ENCODE peak calls at places on chromosomes 6 and 20, in nine cellular contexts. Y is colonic mucosa, Q is A549, M is mucosa of descending colon, O is neural crest cell, K is heart right ventricle, A is nephron progenitor cell, F is kidney, T is heart left ventricle. G is an unnamed sample.

GRCh38 chr20:2658414-2659354 is 5.3 kb downstream of the IDH3B start:
- DNase-seq in Y (no peak), Q (peak), M (no peak), O (no peak), K (no peak), A (no peak), F (no peak), T (no peak), G (no peak)

GRCh38 chr6:10540073-10540746 is 19.1 kb downstream of the GCNT2 start:
- DNase-seq in Y (no peak), Q (no peak), M (no peak), O (no peak), K (no peak), A (no peak), F (no peak), T (no peak), G (no peak)

GRCh38 chr6:125066964-125067363 is 86.6 kb upstream of the TPD52L1 start:
- DNase-seq in Y (no peak), Q (no peak), M (no peak), O (no peak), K (no peak), A (no peak), F (no peak), T (no peak), G (no peak)

GRCh38 chr6:130535242-130535641 is 169.4 kb downstream of the TMEM200A start:
- DNase-seq in Y (no peak), Q (no peak), M (no peak), O (no peak), K (no peak), A (no peak), F (no peak), T (no peak), G (no peak)

GRCh38 chr6:14734052-14734415 is 511.8 kb upstream of the JARID2 start:
- DNase-seq in Y (no peak), Q (no peak), M (no peak), O (no peak), K (no peak), A (no peak), F (no peak), T (no peak), G (no peak)

GRCh38 chr6:108541843-108542795 is 18.6 kb upstream of the FOXO3 start:
- DNase-seq in Y (peak), Q (peak), M (peak), O (peak), K (peak), A (peak), F (peak), T (peak), G (peak)

GRCh38 chr6:98574991-98575390 is 259.4 kb upstream of the POU3F2 start:
- DNase-seq in Y (peak), Q (peak), M (peak), O (no peak), K (peak), A (no peak), F (no peak), T (no peak), G (no peak)

GRCh38 chr20:41079066-41079465 is 50.4 kb downstream of the TOP1 start:
- DNase-seq in Y (no peak), Q (no peak), M (no peak), O (no peak), K (no peak), A (no peak), F (no peak), T (no peak), G (no peak)

GRCh38 chr6:38871745-38872568 is 156.8 kb downstream of the DNAH8 start:
- DNase-seq in Y (peak), Q (peak), M (peak), O (peak), K (no peak), A (peak), F (no peak), T (no peak), G (peak)

GRCh38 chr6:157748839-157749571 is 74.0 kb upstream of the SNX9 start:
- DNase-seq in Y (no peak), Q (no peak), M (no peak), O (no peak), K (no peak), A (no peak), F (no peak), T (no peak), G (no peak)

GRCh38 chr6:37517411-37517812 is 17.7 kb upstream of the CCDC167 start:
- DNase-seq in Y (peak), Q (no peak), M (no peak), O (no peak), K (no peak), A (no peak), F (no peak), T (no peak), G (no peak)

GRCh38 chr6:52547647-52548352 is 29.1 kb downstream of the TRAM2 start:
- DNase-seq in Y (peak), Q (no peak), M (peak), O (no peak), K (no peak), A (no peak), F (no peak), T (no peak), G (no peak)

GRCh38 chr6:156182356-156182755 is 594.8 kb upstream of the ARID1B start:
- DNase-seq in Y (no peak), Q (no peak), M (no peak), O (no peak), K (no peak), A (no peak), F (no peak), T (no peak), G (no peak)

GRCh38 chr6:43972915-43973304 is 154.3 kb downstream of the MRPL14 start:
- DNase-seq in Y (peak), Q (no peak), M (peak), O (no peak), K (peak), A (no peak), F (peak), T (peak), G (peak)

GRCh38 chr20:47348539-47349142 is 7.9 kb downstream of the ZMYND8 start:
- DNase-seq in Y (no peak), Q (no peak), M (no peak), O (no peak), K (no peak), A (no peak), F (no peak), T (no peak), G (no peak)

GRCh38 chr6:154791561-154792317 is 58.5 kb downstream of the SCAF8 start:
- DNase-seq in Y (no peak), Q (no peak), M (no peak), O (no peak), K (no peak), A (no peak), F (no peak), T (no peak), G (no peak)

GRCh38 chr6:98539669-98540207 is 294.6 kb upstream of the POU3F2 start:
- DNase-seq in Y (no peak), Q (no peak), M (no peak), O (no peak), K (no peak), A (no peak), F (no peak), T (no peak), G (no peak)

GRCh38 chr6:50358113-50358512 is 308.4 kb upstream of the DEFB112 start:
- DNase-seq in Y (no peak), Q (no peak), M (no peak), O (no peak), K (no peak), A (no peak), F (no peak), T (no peak), G (no peak)

GRCh38 chr6:150876598-150876997 is 11.1 kb downstream of the MTHFD1L start:
- DNase-seq in Y (peak), Q (no peak), M (no peak), O (no peak), K (peak), A (no peak), F (no peak), T (peak), G (no peak)

GRCh38 chr6:170075659-170076223 is 215.1 kb downstream of the DLL1 start:
- DNase-seq in Y (no peak), Q (no peak), M (no peak), O (no peak), K (no peak), A (no peak), F (peak), T (peak), G (no peak)

GRCh38 chr20:63155266-63156165 is 60.4 kb downstream of the YTHDF1 start:
- DNase-seq in Y (no peak), Q (no peak), M (peak), O (no peak), K (peak), A (no peak), F (peak), T (no peak), G (no peak)
- TF ChIP-seq CTCF in Y (no peak), Q (no peak), M (no peak), O (no peak), K (no peak), A (no peak), F (no peak), T (no peak), G (no peak)

DNA sequence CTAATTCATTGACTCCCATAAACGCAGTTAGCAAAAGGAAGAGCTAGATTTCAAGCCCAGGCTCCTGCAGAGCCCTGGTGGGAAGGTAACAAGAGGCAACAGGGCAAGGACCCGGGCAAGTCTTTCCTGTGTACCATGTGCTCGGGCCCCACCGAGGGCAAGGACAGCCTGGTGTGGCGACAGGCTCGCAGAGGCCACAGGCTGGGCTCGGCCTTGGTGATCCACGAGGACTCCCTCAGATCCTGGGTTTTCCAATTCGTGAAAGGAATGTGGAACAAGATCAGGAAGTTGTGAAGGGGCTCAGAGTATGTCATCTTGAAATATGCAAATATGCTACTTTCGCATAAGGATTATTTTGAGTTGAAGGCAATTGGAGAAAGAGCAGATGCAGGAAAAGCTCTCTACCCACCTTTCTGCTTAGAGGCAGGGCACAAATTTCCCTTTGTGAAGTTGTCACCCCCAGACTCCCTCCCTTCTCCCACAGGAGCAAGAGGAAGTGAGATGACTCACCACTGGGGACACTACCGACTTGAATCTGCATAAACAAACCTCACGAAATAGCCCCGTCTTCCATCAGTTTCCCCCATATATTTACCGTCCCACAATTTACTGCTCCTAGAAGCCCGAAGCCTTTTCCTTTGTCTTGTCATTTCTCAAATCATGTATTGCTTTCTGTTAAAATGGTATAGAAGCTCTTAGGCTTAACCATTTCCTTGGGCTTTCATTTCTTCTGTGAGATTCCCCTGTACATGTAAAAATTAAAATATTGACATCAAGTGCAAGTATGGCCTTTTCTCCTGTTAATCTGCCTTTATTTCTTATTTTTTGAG is 79.0 kb downstream of the PSMG4 start:
- DNase-seq in Y (no peak), Q (peak), M (no peak), O (no peak), K (no peak), A (no peak), F (no peak), T (no peak), G (no peak)
- TF ChIP-seq CTCF in Y (no peak), Q (no peak), M (no peak), O (no peak), K (peak), A (no peak), F (no peak), T (no peak), G (peak)

GRCh38 chr6:121426686-121427085 is 8.8 kb upstream of the GJA1 start:
- DNase-seq in Y (no peak), Q (no peak), M (no peak), O (no peak), K (no peak), A (no peak), F (no peak), T (no peak), G (no peak)

GRCh38 chr6:121436172-121436965 is 923 bp downstream of the GJA1 start:
- DNase-seq in Y (no peak), Q (peak), M (no peak), O (no peak), K (no peak), A (peak), F (no peak), T (peak), G (no peak)

GRCh38 chr6:121434037-121434770 is 1.2 kb upstream of the GJA1 start:
- DNase-seq in Y (no peak), Q (peak), M (no peak), O (no peak), K (no peak), A (no peak), F (no peak), T (no peak), G (no peak)

GRCh38 chr6:121435444-121436069 is at the start of gene GJA1:
- DNase-seq in Y (peak), Q (peak), M (no peak), O (peak), K (no peak), A (peak), F (no peak), T (peak), G (no peak)

DNA sequence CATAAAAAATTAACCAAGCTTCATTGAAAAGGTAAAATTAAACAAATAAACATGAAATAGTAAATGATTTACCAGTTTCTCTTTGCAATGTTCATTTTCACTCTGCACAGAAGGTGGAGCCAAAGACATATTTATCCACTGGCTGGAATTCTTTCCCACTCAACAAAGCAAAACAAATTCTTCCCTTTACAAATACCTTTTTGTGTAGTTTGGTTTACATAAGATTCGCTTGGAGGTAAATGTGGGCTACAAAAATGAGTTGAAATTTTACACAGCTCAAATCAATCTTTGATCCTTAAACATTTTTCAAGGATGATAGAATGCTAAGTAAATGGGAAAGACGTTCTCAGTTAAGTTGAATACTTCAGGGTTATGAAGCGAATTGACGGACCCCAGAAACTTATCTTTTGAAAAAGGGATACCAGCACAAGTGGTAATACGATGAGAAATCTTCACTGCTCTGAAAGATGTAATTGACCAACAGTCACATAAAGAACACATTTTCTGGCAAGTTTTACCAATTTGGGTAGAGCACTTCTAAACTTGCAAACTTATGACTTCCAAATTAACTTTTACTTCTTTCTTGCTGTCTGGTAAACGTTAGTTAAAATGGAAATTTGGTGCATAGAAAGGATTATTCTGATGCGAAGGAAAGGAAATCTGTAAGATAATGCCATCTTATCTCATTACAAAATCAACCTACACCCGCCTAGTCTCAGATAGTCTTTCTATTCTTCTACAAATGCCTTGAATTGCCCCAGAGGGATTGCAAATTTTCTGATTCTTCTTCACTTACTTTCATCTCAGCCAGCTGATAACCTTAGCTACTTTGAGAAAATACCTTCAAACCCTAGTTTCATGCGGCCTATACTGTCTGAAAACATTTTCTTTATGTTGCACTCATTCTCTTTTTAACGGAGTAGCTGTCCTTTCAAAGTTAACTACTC is 4.7 kb upstream of the GJA1 start:
- DNase-seq in Y (no peak), Q (peak), M (no peak), O (no peak), K (no peak), A (no peak), F (no peak), T (no peak), G (no peak)
- TF ChIP-seq CTCF in Y (peak), Q (peak), M (no peak), O (peak), K (peak), A (peak), F (peak), T (peak), G (peak)

GRCh38 chr20:8389381-8390368 is 257.6 kb downstream of the PLCB1 start:
- DNase-seq in Y (no peak), Q (peak), M (no peak), O (no peak), K (no peak), A (no peak), F (no peak), T (no peak), G (no peak)
- TF ChIP-seq CTCF in Y (peak), Q (peak), M (no peak), O (peak), K (peak), A (peak), F (peak), T (peak), G (no peak)

GRCh38 chr6:32622545-32623401 is 14.4 kb upstream of the HLA-DQA1 start:
- DNase-seq in Y (peak), Q (no peak), M (peak), O (peak), K (peak), A (peak), F (no peak), T (no peak), G (peak)
- TF ChIP-seq CTCF in Y (no peak), Q (no peak), M (peak), O (peak), K (peak), A (peak), F (peak), T (peak), G (peak)

GRCh38 chr20:25308083-25308491 is 60.2 kb downstream of the PYGB start:
- DNase-seq in Y (no peak), Q (no peak), M (peak), O (no peak), K (no peak), A (no peak), F (peak), T (no peak), G (no peak)
- TF ChIP-seq CTCF in Y (no peak), Q (no peak), M (no peak), O (no peak), K (no peak), A (no peak), F (no peak), T (no peak), G (no peak)

G was measured in WERI-Rb-1.